ENCODE peak calls at places on chromosomes 2 and 18, in seven cellular contexts. O, W, N, E, T, Q and Z are unnamed samples.

GRCh38 chr2:115083216-115083615 is 640.8 kb downstream of the DPP10 start:
- DNase-seq in O (no peak), W (no peak), N (no peak), E (no peak), T (no peak), Q (peak; percentile 11), Z (no peak)

GRCh38 chr18:73164430-73164829 is 296.6 kb upstream of the NETO1 start:
- DNase-seq in O (no peak), W (no peak), N (no peak), E (no peak), T (no peak), Q (no peak), Z (no peak)

GRCh38 chr2:51813245-51813644 is 781.3 kb upstream of the NRXN1 start:
- DNase-seq in O (no peak), W (peak; percentile 66), N (no peak), E (peak; percentile 69), T (no peak), Q (no peak), Z (no peak)

GRCh38 chr2:147288131-147288530 is 556.7 kb upstream of the ACVR2A start:
- DNase-seq in O (no peak), W (no peak), N (no peak), E (no peak), T (no peak), Q (no peak), Z (no peak)

GRCh38 chr2:241904791-241905710 is 35.5 kb downstream of the RTP5 start:
- DNase-seq in O (no peak), W (no peak), N (peak; percentile 54), E (no peak), T (peak; percentile 23), Q (no peak), Z (peak; percentile 88)

GRCh38 chr2:216693414-216694100 is 1.8 kb downstream of the IGFBP5 start:
- DNase-seq in O (peak; percentile 28), W (no peak), N (no peak), E (no peak), T (no peak), Q (no peak), Z (no peak)

GRCh38 chr2:6224267-6224666 is 532.1 kb downstream of the SOX11 start:
- DNase-seq in O (no peak), W (no peak), N (no peak), E (no peak), T (no peak), Q (no peak), Z (no peak)

GRCh38 chr2:199979841-199980628 is 24.7 kb downstream of the MAIP1 start:
- DNase-seq in O (peak; percentile 78), W (peak; percentile 94), N (peak; percentile 81), E (peak; percentile 86), T (peak; percentile 87), Q (peak; percentile 78), Z (peak; percentile 81)

GRCh38 chr18:53971331-53971730 is 253.1 kb downstream of the MBD2 start:
- DNase-seq in O (no peak), W (no peak), N (no peak), E (no peak), T (no peak), Q (no peak), Z (no peak)

GRCh38 chr18:11850821-11851155 is 425 bp upstream of the CHMP1B start:
- DNase-seq in O (no peak), W (no peak), N (no peak), E (no peak), T (no peak), Q (no peak), Z (no peak)

GRCh38 chr2:241148891-241149674 is at the start of gene PASK:
- DNase-seq in O (peak; percentile 90), W (peak; percentile 97), N (peak; percentile 96), E (peak; percentile 93), T (peak; percentile 96), Q (peak; percentile 98), Z (peak; percentile 97)

GRCh38 chr2:61670591-61671503 is 132.7 kb upstream of the XPO1 start:
- DNase-seq in O (peak; percentile 20), W (peak; percentile 66), N (no peak), E (peak; percentile 48), T (peak; percentile 63), Q (no peak), Z (peak; percentile 38)

GRCh38 chr2:1055014-1055595 is 104.5 kb downstream of the SNTG2 start:
- DNase-seq in O (no peak), W (peak; percentile 90), N (no peak), E (peak; percentile 72), T (no peak), Q (no peak), Z (no peak)

GRCh38 chr2:74834806-74835755 is 1.2 kb downstream of the HK2 start:
- DNase-seq in O (peak; percentile 19), W (peak; percentile 79), N (peak; percentile 91), E (peak; percentile 50), T (peak; percentile 60), Q (peak; percentile 95), Z (no peak)

GRCh38 chr2:240300840-240301239 is 134.6 kb upstream of the GPC1 start:
- DNase-seq in O (no peak), W (no peak), N (no peak), E (no peak), T (no peak), Q (no peak), Z (no peak)

GRCh38 chr2:224206816-224207215 is 167.7 kb upstream of the SERPINE2 start:
- DNase-seq in O (no peak), W (no peak), N (no peak), E (no peak), T (no peak), Q (no peak), Z (no peak)

GRCh38 chr2:157311706-157312105 is 13.9 kb downstream of the ERMN start:
- DNase-seq in O (no peak), W (no peak), N (no peak), E (no peak), T (no peak), Q (no peak), Z (no peak)

GRCh38 chr2:237320801-237321563 is 93.0 kb downstream of the COL6A3 start:
- DNase-seq in O (peak; percentile 85), W (peak; percentile 44), N (no peak), E (no peak), T (no peak), Q (no peak), Z (no peak)

GRCh38 chr2:23413641-23414040 is 28.7 kb downstream of the KLHL29 start:
- DNase-seq in O (no peak), W (no peak), N (no peak), E (no peak), T (no peak), Q (no peak), Z (no peak)

GRCh38 chr2:154587739-154588138 is 110.8 kb upstream of the KCNJ3 start:
- DNase-seq in O (no peak), W (no peak), N (no peak), E (no peak), T (no peak), Q (no peak), Z (no peak)

GRCh38 chr18:40867452-40867851 is 1087.6 kb upstream of the PIK3C3 start:
- DNase-seq in O (no peak), W (peak; percentile 88), N (no peak), E (peak; percentile 90), T (no peak), Q (no peak), Z (no peak)

GRCh38 chr2:226649871-226650660 is 149.6 kb downstream of the IRS1 start:
- DNase-seq in O (peak; percentile 59), W (peak; percentile 97), N (peak; percentile 62), E (peak; percentile 100), T (peak; percentile 79), Q (peak; percentile 97), Z (peak; percentile 33)

GRCh38 chr2:226652983-226653765 is 146.4 kb downstream of the IRS1 start:
- DNase-seq in O (no peak), W (no peak), N (no peak), E (peak; percentile 50), T (no peak), Q (no peak), Z (no peak)

GRCh38 chr2:226652388-226652787 is 147.2 kb downstream of the IRS1 start:
- DNase-seq in O (no peak), W (peak; percentile 84), N (no peak), E (peak; percentile 92), T (no peak), Q (peak; percentile 32), Z (no peak)

GRCh38 chr2:226647626-226648518 is 151.7 kb downstream of the IRS1 start:
- DNase-seq in O (no peak), W (peak; percentile 24), N (peak; percentile 61), E (no peak), T (no peak), Q (no peak), Z (no peak)

GRCh38 chr2:226649201-226649600 is 150.4 kb downstream of the IRS1 start:
- DNase-seq in O (no peak), W (no peak), N (no peak), E (no peak), T (no peak), Q (peak; percentile 13), Z (no peak)
- H3K4me3 ChIP-seq in O (no peak overlapping the region), W (no peak overlapping the region), N (no peak overlapping the region), E (no peak overlapping the region), T (no peak overlapping the region), Q (peak overlapping the region; percentile 13), Z (no peak overlapping the region)

GRCh38 chr18:74598350-74599001 is 806 bp downstream of the ZNF407 start:
- DNase-seq in O (no peak), W (peak; percentile 69), N (peak; percentile 90), E (peak; percentile 40), T (peak; percentile 37), Q (peak; percentile 82), Z (peak; percentile 55)
- TF ChIP-seq CTCF in O (peak; percentile 17), W (peak; percentile 16), N (no peak), E (peak; percentile 9), T (no peak), Q (no peak), Z (no peak)

DNA sequence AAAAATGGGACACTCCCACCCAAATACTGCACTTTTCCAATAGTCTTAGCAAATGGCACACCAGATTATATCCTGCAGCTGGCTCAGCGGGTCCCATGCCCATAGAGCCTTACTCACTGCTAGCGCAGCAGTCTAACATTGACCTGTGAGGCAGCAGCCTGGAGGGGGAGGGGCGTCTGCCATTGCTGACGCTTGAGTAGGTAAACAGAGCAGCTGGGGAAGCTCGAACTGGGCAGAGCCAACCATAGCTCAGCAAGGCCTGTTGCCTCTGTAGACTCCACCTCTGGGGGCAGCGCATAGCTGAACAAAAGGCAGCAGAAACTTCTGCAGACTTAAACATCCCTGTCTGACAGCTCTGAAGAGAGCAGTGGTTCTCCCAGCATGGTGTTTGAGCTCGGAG is 110.4 kb downstream of the CTIF start:
- DNase-seq in O (no peak), W (no peak), N (no peak), E (no peak), T (no peak), Q (no peak), Z (no peak)
- H3K4me3 ChIP-seq in O (no peak overlapping the region), W (no peak overlapping the region), N (no peak overlapping the region), E (no peak overlapping the region), T (no peak overlapping the region), Q (no peak overlapping the region), Z (no peak overlapping the region)

DNA sequence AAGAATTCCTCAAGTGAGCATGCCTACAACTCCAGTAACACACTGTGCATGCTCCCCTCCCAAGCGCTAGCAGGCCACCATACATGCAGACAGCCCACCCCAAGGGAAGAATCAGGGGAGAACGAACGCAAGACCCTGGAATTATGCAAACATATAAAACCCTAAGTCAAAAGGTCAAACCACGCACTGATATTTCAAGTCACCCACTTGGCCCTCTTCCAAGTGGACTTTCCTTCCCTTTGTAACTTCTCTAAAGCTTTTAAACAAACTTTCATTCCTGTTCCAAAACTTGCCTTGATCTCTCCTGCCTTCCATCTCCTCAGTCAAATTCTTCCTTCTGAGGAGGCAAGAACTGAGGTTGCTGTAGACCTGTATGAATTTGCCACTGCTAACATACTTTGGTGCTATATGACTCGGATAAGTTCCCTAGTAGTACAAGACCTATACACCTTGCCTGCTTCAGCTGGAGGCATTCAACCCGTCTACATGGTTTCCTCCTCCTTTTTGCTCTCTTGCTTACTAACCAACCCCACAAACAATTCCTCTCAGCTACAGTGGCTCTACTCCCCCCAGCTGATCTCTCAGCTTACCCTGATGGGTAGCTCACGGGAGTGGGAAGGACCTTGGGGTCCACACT is 11.1 kb upstream of the RPIA start:
- DNase-seq in O (no peak), W (no peak), N (no peak), E (no peak), T (no peak), Q (no peak), Z (no peak)
- TF ChIP-seq CTCF in O (no peak), W (no peak), N (no peak), E (no peak), T (no peak), Q (no peak), Z (no peak)